ENCODE peak calls at places on chromosomes 4 and X, in eight cellular contexts. Z, G, B, V, U, S, R and J are unnamed samples.

GRCh38 chrX:10110984-10111363 is 45.8 kb upstream of the CLCN4 start:
- DNase-seq in Z (no peak), G (no peak), B (no peak), V (no peak), U (no peak), S (peak), R (no peak), J (no peak)

GRCh38 chr4:93759506-93759905 is 69.0 kb upstream of the ATOH1 start:
- DNase-seq in Z (no peak), G (no peak), B (peak), V (no peak), U (no peak), S (peak), R (peak), J (no peak)

GRCh38 chr4:55393461-55394320 is 2.1 kb upstream of the TMEM165 start:
- DNase-seq in Z (no peak), G (peak), B (no peak), V (no peak), U (no peak), S (no peak), R (no peak), J (no peak)

GRCh38 chr4:176186067-176186466 is 9.3 kb downstream of the SPATA4 start:
- DNase-seq in Z (no peak), G (no peak), B (no peak), V (no peak), U (no peak), S (no peak), R (no peak), J (no peak)

GRCh38 chr4:83043801-83044407 is 8.9 kb downstream of the COPS4 start:
- DNase-seq in Z (no peak), G (no peak), B (no peak), V (no peak), U (no peak), S (no peak), R (no peak), J (no peak)

GRCh38 chr4:150244600-150244999 is 166.4 kb downstream of the DCLK2 start:
- DNase-seq in Z (peak), G (no peak), B (no peak), V (no peak), U (peak), S (no peak), R (no peak), J (no peak)

GRCh38 chr4:80266267-80266901 is at the start of gene FGF5:
- DNase-seq in Z (no peak), G (no peak), B (no peak), V (no peak), U (peak), S (peak), R (peak), J (peak)

GRCh38 chrX:118973389-118974087 is 880 bp upstream of the LONRF3 start:
- DNase-seq in Z (no peak), G (no peak), B (peak), V (peak), U (no peak), S (no peak), R (no peak), J (no peak)

GRCh38 chr4:169724251-169724650 is 33.5 kb downstream of the HPF1 start:
- DNase-seq in Z (no peak), G (no peak), B (no peak), V (no peak), U (peak), S (no peak), R (peak), J (no peak)

GRCh38 chr4:15001825-15002658 is at the start of gene CPEB2:
- DNase-seq in Z (peak), G (peak), B (peak), V (peak), U (peak), S (peak), R (peak), J (no peak)

GRCh38 chr4:168177546-168178149 is 85.3 kb downstream of the ANXA10 start:
- DNase-seq in Z (no peak), G (no peak), B (no peak), V (peak), U (no peak), S (no peak), R (no peak), J (no peak)

GRCh38 chr4:39415678-39416283 is 9.1 kb downstream of the KLB start:
- DNase-seq in Z (no peak), G (no peak), B (no peak), V (no peak), U (no peak), S (no peak), R (no peak), J (no peak)

GRCh38 chr4:137300776-137301175 is 231.5 kb downstream of the PCDH18 start:
- DNase-seq in Z (no peak), G (no peak), B (no peak), V (no peak), U (no peak), S (no peak), R (no peak), J (no peak)

GRCh38 chr4:164807611-164808010 is 53.7 kb downstream of the SMIM31 start:
- DNase-seq in Z (no peak), G (no peak), B (no peak), V (no peak), U (peak), S (no peak), R (peak), J (no peak)

GRCh38 chr4:115110191-115111166 is 2.9 kb downstream of the NDST4 start:
- DNase-seq in Z (peak), G (no peak), B (no peak), V (no peak), U (no peak), S (no peak), R (no peak), J (no peak)

GRCh38 chr4:39649639-39650265 is 11.1 kb upstream of the SMIM14 start:
- DNase-seq in Z (no peak), G (no peak), B (no peak), V (no peak), U (no peak), S (no peak), R (no peak), J (no peak)